ENCODE peak calls at places on chromosomes 12 and 14, in six cellular contexts. C is lower leg skin, I is transverse colon, K is body of pancreas, R is heart left ventricle, M is Peyer's patch. U is an unnamed sample.

GRCh38 chr14:67883717-67884116 is 64.1 kb downstream of the RAD51B start:
- DNase-seq in C (no peak), I (no peak), K (no peak), R (no peak), M (no peak), U (no peak)

GRCh38 chr12:104694161-104694560 is 237.4 kb downstream of the CHST11 start:
- DNase-seq in C (no peak), I (no peak), K (no peak), R (no peak), M (no peak), U (no peak)

GRCh38 chr14:52402812-52403526 is 88.9 kb downstream of the PTGER2 start:
- DNase-seq in C (no peak), I (peak; percentile 18), K (peak; percentile 41), R (no peak), M (no peak), U (no peak)

GRCh38 chr12:54571166-54571856 is 17.1 kb downstream of the PPP1R1A start:
- DNase-seq in C (no peak), I (no peak), K (no peak), R (no peak), M (no peak), U (no peak)

GRCh38 chr14:95495538-95496025 is 20.9 kb downstream of the SYNE3 start:
- DNase-seq in C (no peak), I (peak; percentile 48), K (peak; percentile 38), R (no peak), M (peak; percentile 50), U (no peak)

GRCh38 chr12:91704446-91704845 is 441.2 kb downstream of the BTG1 start:
- DNase-seq in C (no peak), I (no peak), K (no peak), R (no peak), M (no peak), U (no peak)

GRCh38 chr12:89574736-89575208 is 48.9 kb upstream of the POC1B start:
- DNase-seq in C (no peak), I (no peak), K (peak; percentile 3), R (no peak), M (no peak), U (peak; percentile 14)

GRCh38 chr14:68099348-68100045 is 279.9 kb downstream of the RAD51B start:
- DNase-seq in C (no peak), I (no peak), K (no peak), R (no peak), M (no peak), U (no peak)

GRCh38 chr12:91753649-91754048 is 392.0 kb downstream of the BTG1 start:
- DNase-seq in C (no peak), I (no peak), K (no peak), R (no peak), M (no peak), U (no peak)

GRCh38 chr14:103770902-103771301 is 55.3 kb downstream of the ZFYVE21 start:
- DNase-seq in C (no peak), I (no peak), K (no peak), R (no peak), M (no peak), U (no peak)

GRCh38 chr12:131088701-131089525 is 135.2 kb downstream of the ADGRD1 start:
- DNase-seq in C (no peak), I (no peak), K (no peak), R (no peak), M (peak; percentile 41), U (peak; percentile 8)

GRCh38 chr12:57514720-57515467 is 5.4 kb downstream of the DDIT3 start:
- DNase-seq in C (no peak), I (no peak), K (no peak), R (no peak), M (peak; percentile 26), U (no peak)

GRCh38 chr12:123050331-123050809 is 69.9 kb downstream of the ARL6IP4 start:
- DNase-seq in C (no peak), I (no peak), K (no peak), R (peak; percentile 78), M (no peak), U (peak; percentile 87)

GRCh38 chr14:98070521-98070920 is 1201.5 kb downstream of the BCL11B start:
- DNase-seq in C (no peak), I (no peak), K (no peak), R (no peak), M (no peak), U (no peak)

GRCh38 chr14:99259327-99259726 is 12.7 kb downstream of the BCL11B start:
- DNase-seq in C (no peak), I (no peak), K (no peak), R (no peak), M (no peak), U (no peak)

GRCh38 chr14:99047436-99048110 is 224.4 kb downstream of the BCL11B start:
- DNase-seq in C (no peak), I (no peak), K (no peak), R (no peak), M (no peak), U (no peak)

GRCh38 chr12:84661732-84662326 is 250.8 kb downstream of the SLC6A15 start:
- DNase-seq in C (no peak), I (no peak), K (no peak), R (no peak), M (no peak), U (no peak)

GRCh38 chr14:52266782-52267181 is 716 bp upstream of the PTGDR start:
- DNase-seq in C (no peak), I (no peak), K (peak; percentile 22), R (no peak), M (no peak), U (no peak)

GRCh38 chr12:95739561-95740313 is 50.8 kb downstream of the NTN4 start:
- DNase-seq in C (peak; percentile 37), I (no peak), K (peak; percentile 65), R (peak; percentile 87), M (no peak), U (peak; percentile 70)

GRCh38 chr14:99841436-99842071 is 48.3 kb downstream of the EML1 start:
- DNase-seq in C (no peak), I (no peak), K (no peak), R (peak; percentile 39), M (no peak), U (no peak)

GRCh38 chr12:103470664-103471063 is 25.1 kb downstream of the C12orf42 start:
- DNase-seq in C (no peak), I (no peak), K (no peak), R (no peak), M (no peak), U (no peak)

GRCh38 chr14:73238262-73238852 is 1.1 kb downstream of the PAPLN start:
- DNase-seq in C (no peak), I (no peak), K (no peak), R (no peak), M (peak; percentile 44), U (no peak)

GRCh38 chr14:100660498-100661339 is 66.0 kb upstream of the DLK1 start:
- DNase-seq in C (no peak), I (no peak), K (no peak), R (no peak), M (no peak), U (peak; percentile 84)

GRCh38 chr12:44159211-44159610 is 323.3 kb downstream of the TMEM117 start:
- DNase-seq in C (no peak), I (no peak), K (no peak), R (no peak), M (no peak), U (no peak)

GRCh38 chr12:23860019-23860418 is 89.5 kb downstream of the SOX5 start:
- DNase-seq in C (no peak), I (no peak), K (no peak), R (no peak), M (no peak), U (no peak)

GRCh38 chr14:96735509-96735908 is 61.7 kb upstream of the VRK1 start:
- DNase-seq in C (no peak), I (no peak), K (no peak), R (no peak), M (no peak), U (no peak)

GRCh38 chr12:55724226-55724939 is 4.2 kb downstream of the RDH5 start:
- DNase-seq in C (peak; percentile 71), I (peak; percentile 82), K (peak; percentile 84), R (no peak), M (peak; percentile 85), U (peak; percentile 89)

GRCh38 chr14:22900088-22900799 is 17.2 kb downstream of the REM2 start:
- DNase-seq in C (peak; percentile 51), I (peak; percentile 44), K (peak; percentile 52), R (no peak), M (peak; percentile 67), U (peak; percentile 63)

GRCh38 chr14:91484744-91485143 is 25.4 kb downstream of the PPP4R3A start:
- DNase-seq in C (no peak), I (no peak), K (no peak), R (no peak), M (no peak), U (no peak)

GRCh38 chr14:55180434-55180833 is 11.0 kb downstream of the DLGAP5 start:
- DNase-seq in C (no peak), I (no peak), K (no peak), R (no peak), M (no peak), U (no peak)

GRCh38 chr14:50082784-50083466 is 33.4 kb downstream of the VCPKMT start:
- DNase-seq in C (no peak), I (peak; percentile 74), K (peak; percentile 25), R (no peak), M (no peak), U (no peak)
- TF ChIP-seq POLR2A in C (no peak), I (peak; percentile 41), K (no peak), R (no peak), M (no peak), U (no peak)

DNA sequence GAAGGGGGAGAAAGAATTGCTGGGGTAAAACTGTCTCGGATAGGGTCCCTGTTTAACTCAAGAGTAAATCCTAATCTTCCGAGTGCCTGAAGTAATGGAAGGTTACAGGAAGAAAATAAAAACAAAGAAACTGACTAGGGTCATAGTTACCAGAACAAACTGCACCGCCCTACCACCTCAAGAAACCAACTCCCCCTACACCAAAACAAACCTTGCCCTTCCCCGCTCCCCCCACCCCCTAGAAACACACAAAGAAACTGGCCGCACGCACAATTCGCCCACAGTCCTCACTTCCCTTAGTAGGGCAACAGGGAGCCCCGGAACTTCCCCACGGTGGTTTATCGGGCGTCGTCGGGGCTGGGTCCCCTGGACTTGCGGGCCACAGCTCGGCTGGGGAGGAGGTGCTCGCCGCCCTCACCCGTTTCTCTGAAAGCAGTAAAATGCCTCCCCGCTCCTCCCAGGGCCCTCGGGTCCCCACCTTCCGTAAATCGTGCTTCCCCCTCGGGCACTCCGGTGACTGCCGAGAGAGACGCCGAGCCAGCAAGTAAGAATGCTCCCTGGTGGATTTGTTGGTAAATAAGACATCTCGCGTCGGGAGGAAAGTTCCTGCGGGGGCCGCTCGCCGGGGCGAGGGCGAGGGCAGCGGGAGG is 2.4 kb downstream of the SINHCAF start:
- DNase-seq in C (peak; percentile 33), I (peak; percentile 57), K (no peak), R (no peak), M (no peak), U (peak; percentile 53)
- TF ChIP-seq POLR2A in C (no peak), I (peak; percentile 68), K (peak; percentile 67), R (no peak), M (no peak), U (no peak)

GRCh38 chr12:108129017-108129812 is at the start of gene WSCD2:
- DNase-seq in C (peak; percentile 17), I (peak; percentile 21), K (peak; percentile 21), R (peak; percentile 48), M (no peak), U (peak; percentile 23)
- TF ChIP-seq POLR2A in C (no peak), I (no peak), K (no peak), R (no peak), M (no peak), U (no peak)

DNA sequence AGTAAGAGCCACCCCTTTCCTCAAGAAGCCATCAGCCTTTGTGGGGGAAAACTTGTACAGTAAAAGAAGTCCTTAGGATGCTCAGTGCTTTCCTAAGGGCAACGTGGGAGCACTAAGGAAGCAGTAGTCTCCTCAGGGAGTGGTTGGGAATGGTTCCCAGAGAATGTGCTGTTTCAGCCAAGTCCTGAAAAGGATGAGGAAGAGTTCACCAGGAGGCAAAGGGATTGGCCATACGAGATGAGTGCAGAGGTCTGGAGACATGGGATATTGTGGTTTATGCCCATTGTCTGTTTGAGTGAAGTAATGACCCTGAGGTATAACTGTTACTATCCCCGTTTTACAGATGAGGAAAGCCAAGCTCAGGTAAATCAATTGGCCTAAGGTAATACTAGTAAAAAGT is 86.0 kb upstream of the ATF1 start:
- DNase-seq in C (no peak), I (no peak), K (peak; percentile 4), R (no peak), M (no peak), U (no peak)
- TF ChIP-seq POLR2A in C (no peak), I (no peak), K (no peak), R (no peak), M (no peak), U (no peak)